ENCODE peak calls at places on chromosomes 6 and 20, in five cellular contexts. M is fibroblast of the conjunctiva, F is AG20443, A is SHP77, U is epithelial cell of esophagus. S is an unnamed sample.

GRCh38 chr20:32356935-32357868 is 929 bp upstream of the ASXL1 start:
- DNase-seq in U (no peak), F (peak), A (peak), M (no peak), S (no peak)

GRCh38 chr6:5986847-5987246 is 19.9 kb downstream of the NRN1 start:
- DNase-seq in U (no peak), M (no peak), A (no peak), F (no peak), S (no peak)

GRCh38 chr20:2408111-2408510 is 27.4 kb downstream of the TGM6 start:
- DNase-seq in A (no peak), U (peak), F (peak), M (no peak), S (no peak)

GRCh38 chr6:163170294-163170883 is 244.1 kb upstream of the QKI start:
- DNase-seq in U (peak), M (no peak), F (peak), A (no peak), S (no peak)

GRCh38 chr20:36847009-36847709 is 28.8 kb upstream of the TLDC2 start:
- DNase-seq in F (peak), U (peak), A (no peak), M (peak), S (no peak)

GRCh38 chr20:62590301-62591121 is 51.8 kb upstream of the SLCO4A1 start:
- DNase-seq in U (peak), A (no peak), M (peak), F (peak), S (no peak)

GRCh38 chr20:62048821-62049291 is 16.8 kb downstream of the TAF4 start:
- DNase-seq in M (no peak), A (no peak), U (no peak), F (no peak), S (no peak)

GRCh38 chr20:15609956-15610355 is 963.3 kb downstream of the KIF16B start:
- DNase-seq in U (no peak), F (no peak), A (no peak), M (no peak), S (no peak)

GRCh38 chr20:3843490-3843889 is 3.1 kb upstream of the MAVS start:
- DNase-seq in F (peak), M (peak), A (no peak), U (peak), S (no peak)

GRCh38 chr6:4913705-4914411 is 90.0 kb downstream of the RPP40 start:
- DNase-seq in A (no peak), M (no peak), F (no peak), U (peak), S (no peak)

GRCh38 chr6:37485259-37485658 is 14.4 kb downstream of the CCDC167 start:
- DNase-seq in M (no peak), F (no peak), A (peak), U (no peak), S (no peak)

GRCh38 chr6:168194732-168195565 is 115.9 kb upstream of the FRMD1 start:
- DNase-seq in U (no peak), F (no peak), M (no peak), A (no peak), S (no peak)

GRCh38 chr6:6004147-6004995 is 2.4 kb downstream of the NRN1 start:
- DNase-seq in U (no peak), F (peak), A (no peak), M (no peak), S (no peak)

GRCh38 chr6:11277275-11278206 is 45.1 kb upstream of the NEDD9 start:
- DNase-seq in M (peak), F (peak), U (peak), A (no peak), S (no peak)

GRCh38 chr6:161413361-161413771 is 139.5 kb upstream of the AGPAT4 start:
- DNase-seq in U (no peak), A (no peak), M (no peak), F (no peak), S (no peak)

GRCh38 chr6:155693573-155694428 is 238.2 kb upstream of the NOX3 start:
- DNase-seq in M (no peak), F (no peak), U (no peak), A (no peak), S (no peak)

GRCh38 chr6:137791281-137792159 is 75.5 kb upstream of the TNFAIP3 start:
- DNase-seq in A (no peak), F (no peak), M (no peak), U (no peak), S (no peak)

GRCh38 chr20:36969050-36969449 is 17.5 kb upstream of the SAMHD1 start:
- DNase-seq in F (no peak), U (no peak), M (no peak), A (no peak), S (no peak)

GRCh38 chr6:130473886-130474285 is 108.1 kb downstream of the TMEM200A start:
- DNase-seq in M (no peak), F (peak), A (peak), U (peak), S (no peak)